ENCODE peak calls at places on chromosomes 7 and 10, in four cellular contexts. One of them, this sample, is unnamed.

GRCh38 chr7:55019329-55019690 is 493 bp downstream of the EGFR start:
- DNase-seq in cardiac fibroblast: peak
- DNase-seq in D721Med: no peak
- DNase-seq in fibroblast of lung: peak
- DNase-seq in this sample: peak

GRCh38 chr10:16644146-16644545 is 122.5 kb upstream of the C1QL3 start:
- DNase-seq in D721Med: no peak
- DNase-seq in fibroblast of lung: peak
- DNase-seq in cardiac fibroblast: peak
- DNase-seq in this sample: peak

GRCh38 chr7:25359471-25360059 is 131.3 kb upstream of the NPVF start:
- DNase-seq in D721Med: no peak
- DNase-seq in fibroblast of lung: peak
- DNase-seq in cardiac fibroblast: no peak
- DNase-seq in this sample: no peak

GRCh38 chr10:22259280-22259679 is 41.5 kb upstream of the EBLN1 start:
- DNase-seq in D721Med: no peak
- DNase-seq in cardiac fibroblast: peak
- DNase-seq in fibroblast of lung: peak
- DNase-seq in this sample: peak

GRCh38 chr7:88020953-88021650 is 87.1 kb downstream of the ADAM22 start:
- DNase-seq in D721Med: no peak
- DNase-seq in cardiac fibroblast: peak
- DNase-seq in fibroblast of lung: no peak
- DNase-seq in this sample: peak

GRCh38 chr7:135519233-135519688 is 9.4 kb upstream of the CNOT4 start:
- DNase-seq in cardiac fibroblast: no peak
- DNase-seq in D721Med: no peak
- DNase-seq in fibroblast of lung: no peak
- DNase-seq in this sample: no peak

GRCh38 chr10:110474017-110474416 is 23.7 kb upstream of the DUSP5 start:
- DNase-seq in D721Med: no peak
- DNase-seq in fibroblast of lung: no peak
- DNase-seq in cardiac fibroblast: no peak
- DNase-seq in this sample: no peak

GRCh38 chr10:3780056-3780765 is 4.8 kb downstream of the KLF6 start:
- DNase-seq in cardiac fibroblast: peak
- DNase-seq in D721Med: no peak
- DNase-seq in fibroblast of lung: peak
- DNase-seq in this sample: peak

GRCh38 chr7:155357573-155358041 is 59.9 kb downstream of the INSIG1 start:
- DNase-seq in cardiac fibroblast: peak
- DNase-seq in D721Med: no peak
- DNase-seq in fibroblast of lung: peak
- DNase-seq in this sample: peak

GRCh38 chr7:132077986-132078385 is 498.3 kb downstream of the PLXNA4 start:
- DNase-seq in fibroblast of lung: peak
- DNase-seq in cardiac fibroblast: peak
- DNase-seq in D721Med: no peak
- DNase-seq in this sample: peak

GRCh38 chr7:102044984-102045673 is 227.7 kb downstream of the CUX1 start:
- DNase-seq in cardiac fibroblast: peak
- DNase-seq in D721Med: no peak
- DNase-seq in fibroblast of lung: peak
- DNase-seq in this sample: peak

GRCh38 chr7:102425639-102426267 is 7.6 kb upstream of the ORAI2 start:
- DNase-seq in fibroblast of lung: no peak
- DNase-seq in D721Med: peak
- DNase-seq in cardiac fibroblast: no peak
- DNase-seq in this sample: no peak

GRCh38 chr10:59079386-59080226 is 96.8 kb upstream of the PHYHIPL start:
- DNase-seq in fibroblast of lung: peak
- DNase-seq in D721Med: no peak
- DNase-seq in cardiac fibroblast: peak
- DNase-seq in this sample: peak

GRCh38 chr7:93861325-93861949 is 29.1 kb downstream of the TFPI2 start:
- DNase-seq in cardiac fibroblast: no peak
- DNase-seq in D721Med: no peak
- DNase-seq in fibroblast of lung: no peak
- DNase-seq in this sample: no peak

GRCh38 chr7:133771778-133772421 is 355.2 kb upstream of the LRGUK start:
- DNase-seq in D721Med: no peak
- DNase-seq in cardiac fibroblast: no peak
- DNase-seq in fibroblast of lung: no peak
- DNase-seq in this sample: no peak

GRCh38 chr7:142496545-142496991 is 238.7 kb upstream of the PRSS58 start:
- DNase-seq in fibroblast of lung: peak
- DNase-seq in D721Med: no peak
- DNase-seq in cardiac fibroblast: peak
- DNase-seq in this sample: peak

GRCh38 chr7:70307544-70308106 is 709.4 kb downstream of the AUTS2 start:
- DNase-seq in fibroblast of lung: peak
- DNase-seq in cardiac fibroblast: no peak
- DNase-seq in D721Med: no peak
- DNase-seq in this sample: no peak

GRCh38 chr7:29572543-29572942 is 8.9 kb downstream of the PRR15 start:
- DNase-seq in cardiac fibroblast: no peak
- DNase-seq in D721Med: no peak
- DNase-seq in fibroblast of lung: no peak
- DNase-seq in this sample: no peak

GRCh38 chr10:22174442-22174841 is 43.4 kb downstream of the EBLN1 start:
- DNase-seq in D721Med: no peak
- DNase-seq in fibroblast of lung: no peak
- DNase-seq in cardiac fibroblast: no peak
- DNase-seq in this sample: no peak

GRCh38 chr7:24913791-24914464 is 66.0 kb downstream of the OSBPL3 start:
- DNase-seq in D721Med: no peak
- DNase-seq in fibroblast of lung: peak
- DNase-seq in cardiac fibroblast: peak
- DNase-seq in this sample: no peak

GRCh38 chr10:63261496-63261895 is 128.4 kb downstream of the NRBF2 start:
- DNase-seq in fibroblast of lung: no peak
- DNase-seq in D721Med: no peak
- DNase-seq in cardiac fibroblast: no peak
- DNase-seq in this sample: no peak

DNA sequence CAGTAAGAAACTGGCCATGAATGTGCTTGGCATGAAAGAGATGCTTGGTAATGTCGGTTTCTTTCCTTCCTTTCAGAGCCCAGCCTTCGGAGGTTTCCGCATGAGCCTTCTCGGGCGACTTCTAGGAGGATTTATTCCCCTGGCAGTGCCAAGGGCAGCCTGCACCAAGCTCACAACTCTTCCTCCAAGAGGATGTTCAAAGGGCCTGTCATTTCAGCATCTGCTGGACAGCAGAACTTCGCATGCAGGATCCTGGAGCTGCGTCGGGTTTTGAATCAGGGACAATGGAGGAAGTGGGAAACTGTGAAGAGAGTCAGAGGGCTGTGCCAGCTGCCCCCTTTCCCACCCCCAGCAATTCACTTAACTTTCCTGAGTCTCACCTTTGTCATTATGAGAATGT is 21.3 kb downstream of the GOLGA7B start:
- DNase-seq in cardiac fibroblast: no peak
- DNase-seq in fibroblast of lung: no peak
- DNase-seq in D721Med: no peak
- DNase-seq in this sample: no peak
- TF ChIP-seq CTCF in cardiac fibroblast: no peak
- TF ChIP-seq CTCF in fibroblast of lung: no peak
- TF ChIP-seq CTCF in D721Med: no peak
- TF ChIP-seq CTCF in this sample: no peak

DNA sequence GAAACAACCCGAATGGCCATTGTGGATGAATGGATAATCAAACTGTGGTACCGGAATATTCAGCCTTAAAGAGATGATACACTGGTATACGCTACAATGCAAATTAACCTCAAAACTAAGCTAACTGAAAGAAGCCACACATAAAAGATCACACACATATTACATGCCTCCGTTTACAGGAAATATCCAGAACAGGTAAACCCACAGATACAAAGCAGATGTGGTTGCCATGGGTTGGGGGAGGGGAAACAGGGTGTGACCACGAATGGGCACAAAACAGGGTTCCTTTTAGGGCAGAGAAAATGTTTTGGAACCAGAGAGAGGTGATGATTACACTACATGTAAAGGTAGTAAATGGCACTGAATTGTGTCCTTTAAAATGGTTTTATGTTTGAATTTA is 16.6 kb downstream of the ESYT2 start:
- DNase-seq in fibroblast of lung: no peak
- DNase-seq in D721Med: no peak
- DNase-seq in cardiac fibroblast: no peak
- DNase-seq in this sample: no peak
- TF ChIP-seq CTCF in fibroblast of lung: no peak
- TF ChIP-seq CTCF in D721Med: no peak
- TF ChIP-seq CTCF in cardiac fibroblast: no peak
- TF ChIP-seq CTCF in this sample: no peak

GRCh38 chr7:23810099-23810498 is 100.1 kb downstream of the STK31 start:
- DNase-seq in cardiac fibroblast: no peak
- DNase-seq in D721Med: no peak
- DNase-seq in fibroblast of lung: no peak
- DNase-seq in this sample: no peak

GRCh38 chr7:23808421-23808820 is 98.4 kb downstream of the STK31 start:
- DNase-seq in cardiac fibroblast: no peak
- DNase-seq in D721Med: no peak
- DNase-seq in fibroblast of lung: no peak
- DNase-seq in this sample: no peak

DNA sequence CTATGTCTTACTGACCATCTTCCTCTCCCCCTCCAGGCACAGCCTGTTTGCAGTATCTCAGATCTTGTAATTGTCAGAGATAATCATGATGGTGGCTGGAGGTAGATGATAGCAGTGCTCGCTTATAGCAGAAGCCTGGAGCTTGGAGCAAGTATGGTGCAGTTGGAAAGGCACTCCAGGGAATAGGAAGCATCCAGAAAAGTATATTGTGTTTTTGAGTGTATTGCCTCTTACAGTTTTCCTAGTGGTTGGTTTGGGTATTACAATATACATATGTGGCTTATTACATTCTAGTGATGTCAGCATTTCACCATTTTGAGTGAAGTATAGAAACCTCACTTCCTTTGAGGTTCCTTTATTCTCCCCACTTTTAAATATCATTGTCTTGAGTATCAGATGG is 101.5 kb downstream of the STK31 start:
- DNase-seq in fibroblast of lung: no peak
- DNase-seq in cardiac fibroblast: no peak
- DNase-seq in D721Med: no peak
- DNase-seq in this sample: peak
- TF ChIP-seq CTCF in fibroblast of lung: peak
- TF ChIP-seq CTCF in cardiac fibroblast: peak
- TF ChIP-seq CTCF in D721Med: no peak
- TF ChIP-seq CTCF in this sample: peak

GRCh38 chr10:14263041-14263440 is 67.7 kb downstream of the FRMD4A start:
- DNase-seq in D721Med: no peak
- DNase-seq in cardiac fibroblast: no peak
- DNase-seq in fibroblast of lung: no peak
- DNase-seq in this sample: no peak
- TF ChIP-seq CTCF in D721Med: no peak
- TF ChIP-seq CTCF in cardiac fibroblast: no peak
- TF ChIP-seq CTCF in fibroblast of lung: no peak
- TF ChIP-seq CTCF in this sample: no peak

GRCh38 chr10:30833625-30833970 is 198.1 kb downstream of the ZNF438 start:
- DNase-seq in cardiac fibroblast: no peak
- DNase-seq in fibroblast of lung: no peak
- DNase-seq in D721Med: no peak
- DNase-seq in this sample: no peak
- TF ChIP-seq CTCF in cardiac fibroblast: no peak
- TF ChIP-seq CTCF in fibroblast of lung: no peak
- TF ChIP-seq CTCF in D721Med: no peak
- TF ChIP-seq CTCF in this sample: peak

DNA sequence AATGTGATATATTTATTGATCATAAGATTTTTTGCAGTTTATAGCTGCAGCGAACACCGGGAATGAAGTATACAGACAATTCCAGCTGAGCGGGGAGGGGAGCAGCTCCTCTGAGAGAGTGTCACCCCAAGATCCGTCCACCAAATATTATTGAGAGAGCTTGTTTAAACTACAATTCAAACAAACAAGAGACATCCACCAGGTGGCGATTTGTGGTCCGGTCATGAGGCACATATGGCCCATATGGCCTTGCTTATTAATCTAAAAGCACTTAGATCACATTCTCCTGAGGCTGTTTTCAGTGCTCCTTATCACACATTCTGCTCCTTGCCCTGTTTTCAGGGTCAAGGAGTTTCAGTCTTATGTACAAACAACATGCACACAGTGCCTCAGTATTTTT is 83.1 kb downstream of the THSD7A start:
- DNase-seq in D721Med: no peak
- DNase-seq in fibroblast of lung: no peak
- DNase-seq in cardiac fibroblast: no peak
- DNase-seq in this sample: no peak
- TF ChIP-seq CTCF in D721Med: peak
- TF ChIP-seq CTCF in fibroblast of lung: no peak
- TF ChIP-seq CTCF in cardiac fibroblast: no peak
- TF ChIP-seq CTCF in this sample: no peak

GRCh38 chr10:114110174-114110972 is 63.6 kb downstream of the CCDC186 start:
- DNase-seq in cardiac fibroblast: no peak
- DNase-seq in fibroblast of lung: no peak
- DNase-seq in D721Med: no peak
- DNase-seq in this sample: no peak
- TF ChIP-seq CTCF in cardiac fibroblast: peak
- TF ChIP-seq CTCF in fibroblast of lung: no peak
- TF ChIP-seq CTCF in D721Med: no peak
- TF ChIP-seq CTCF in this sample: peak